ENCODE peak calls at places on chromosomes 6 and 20, in four cellular contexts. Q is neuronal stem cell; Y is CD8-positive, alpha-beta T cell; F is uterus. A is an unnamed sample. For H3K4me1 and H3K9me3, the result is how much of the 10 kb centered on the place peaks cover.

GRCh38 chr20:22796465-22797077 is 212.2 kb upstream of the FOXA2 start:
- DNase-seq in F (no peak), Q (no peak), Y (no peak), A (no peak)

GRCh38 chr20:10561302-10561701 is 112.5 kb downstream of the JAG1 start:
- DNase-seq in Q (no peak), Y (no peak), F (no peak), A (no peak)

GRCh38 chr20:39164642-39165041 is 202.5 kb downstream of the DHX35 start:
- DNase-seq in F (no peak), Q (no peak), Y (no peak), A (no peak)

GRCh38 chr6:159106627-159107241 is 61.9 kb upstream of the TAGAP start:
- DNase-seq in Q (peak), F (peak), Y (peak), A (peak)

GRCh38 chr6:51462896-51463679 is 624.3 kb downstream of the PKHD1 start:
- DNase-seq in Q (no peak), Y (no peak), F (no peak), A (no peak)

GRCh38 chr6:45445749-45446454 is 68.2 kb upstream of the SUPT3H start:
- DNase-seq in F (peak), Y (no peak), Q (peak), A (peak)

GRCh38 chr20:61809006-61809770 is 256.5 kb downstream of the TAF4 start:
- DNase-seq in Q (no peak), F (no peak), Y (no peak), A (no peak)

GRCh38 chr20:13749811-13750210 is 34.9 kb downstream of the ESF1 start:
- DNase-seq in F (no peak), Q (no peak), Y (no peak), A (no peak)

GRCh38 chr6:159535629-159536028 is 157.4 kb downstream of the SOD2 start:
- DNase-seq in Q (no peak), F (no peak), Y (no peak), A (no peak)

GRCh38 chr6:150662814-150663213 is 63.1 kb downstream of the PLEKHG1 start:
- DNase-seq in Q (no peak), Y (no peak), F (no peak), A (no peak)

GRCh38 chr20:50747275-50747674 is 15.9 kb downstream of the PARD6B start:
- DNase-seq in Q (no peak), F (no peak), Y (no peak), A (no peak)

GRCh38 chr6:45505470-45505869 is 127.7 kb upstream of the SUPT3H start:
- DNase-seq in Y (no peak), Q (no peak), F (no peak), A (no peak)

GRCh38 chr6:18136260-18136659 is 13.8 kb upstream of the NHLRC1 start:
- DNase-seq in F (no peak), Y (no peak), Q (no peak), A (no peak)

DNA sequence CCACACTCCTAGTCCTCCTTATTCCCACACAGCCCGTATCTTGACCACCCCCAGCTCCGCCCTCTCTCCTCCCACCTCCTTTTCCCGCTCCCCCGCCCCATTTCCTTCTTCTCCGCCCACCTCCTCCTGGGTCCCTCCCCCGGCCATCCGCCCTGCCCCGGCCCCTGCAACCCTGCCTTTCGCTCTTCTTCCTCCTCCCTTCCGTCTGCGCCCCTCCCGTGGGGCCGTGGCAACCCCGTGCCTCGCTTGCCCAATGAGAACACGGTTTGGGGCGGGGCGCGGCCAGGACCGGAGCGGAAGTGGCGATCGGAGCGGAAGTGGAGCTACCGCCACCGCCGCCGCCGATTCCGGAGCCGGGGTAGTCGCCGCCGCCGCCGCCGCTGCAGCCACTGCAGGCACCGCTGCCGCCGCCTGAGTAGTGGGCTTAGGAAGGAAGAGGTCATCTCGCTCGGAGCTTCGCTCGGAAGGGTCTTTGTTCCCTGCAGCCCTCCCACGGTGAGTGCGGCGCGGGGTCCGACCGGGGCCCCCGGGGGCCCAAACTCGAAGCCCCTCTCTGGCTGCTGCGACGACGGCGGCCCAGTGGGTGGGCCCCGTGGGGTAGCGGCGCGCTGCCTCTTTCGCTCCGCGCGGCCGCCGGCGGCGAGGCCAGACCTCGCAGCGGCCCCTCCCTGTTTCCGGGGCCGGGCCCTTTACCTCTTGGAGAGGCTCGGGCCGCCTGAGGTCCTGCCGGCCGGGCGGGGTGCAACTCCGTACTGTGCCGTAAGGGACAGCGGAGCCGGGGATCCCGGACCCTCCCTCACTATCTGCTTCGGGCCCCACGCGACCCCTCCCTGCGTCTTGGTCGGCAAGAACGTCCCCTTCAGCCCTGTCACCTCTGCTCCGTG is at the start of gene YWHAB:
- DNase-seq in Y (peak), F (peak), Q (peak), A (peak)
- H3K4me1 ChIP-seq in Y (under half), F (under half), Q (under half), A (under half)

DNA sequence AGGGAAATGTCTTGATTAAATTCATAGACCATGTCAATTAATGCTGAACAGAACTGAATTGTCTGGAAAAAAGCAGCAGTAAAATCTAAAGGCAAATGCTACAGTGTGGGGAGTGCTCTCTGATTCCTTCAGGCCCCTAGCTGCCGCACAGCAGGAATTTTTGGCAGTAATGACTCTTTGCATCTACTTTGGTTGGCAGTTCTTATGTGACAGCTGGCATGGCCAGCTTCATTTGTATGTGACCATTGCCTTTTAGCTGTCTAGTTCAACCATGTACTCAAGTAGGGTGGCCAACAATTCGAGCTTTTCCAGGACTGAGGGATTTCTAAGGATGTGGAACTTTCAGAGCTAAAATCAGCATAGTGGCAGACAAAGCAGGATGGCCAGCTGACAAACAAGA is 499.1 kb upstream of the MAN1A1 start:
- DNase-seq in Q (no peak), F (no peak), Y (no peak), A (no peak)
- H3K4me3 ChIP-seq in Q (no peak), F (no peak), Y (no peak), A (no peak)

DNA sequence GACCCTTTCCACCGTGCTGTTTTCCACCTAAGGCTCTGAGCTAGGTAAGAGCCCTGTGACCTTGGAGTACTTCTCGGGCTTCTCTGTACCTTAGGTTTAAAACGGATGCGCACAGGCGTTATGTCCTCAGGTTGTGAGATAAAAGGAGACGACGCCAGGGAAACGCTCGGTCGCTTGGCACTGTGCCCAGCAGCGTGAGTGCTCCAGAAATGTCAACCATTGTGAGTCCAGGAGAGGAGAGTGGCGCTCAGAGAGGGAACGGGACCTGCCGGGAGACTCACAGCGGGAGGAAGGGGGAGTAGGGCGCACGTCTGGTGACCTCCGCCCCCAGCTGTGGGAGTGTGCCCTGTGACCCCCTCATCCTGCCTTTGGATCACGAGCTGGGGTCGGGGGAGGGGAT is 33.8 kb upstream of the SCRT2 start:
- DNase-seq in Y (no peak), F (no peak), Q (no peak), A (no peak)
- H3K9me3 ChIP-seq in Y (under half), F (under half), Q (under half), A (under half)

DNA sequence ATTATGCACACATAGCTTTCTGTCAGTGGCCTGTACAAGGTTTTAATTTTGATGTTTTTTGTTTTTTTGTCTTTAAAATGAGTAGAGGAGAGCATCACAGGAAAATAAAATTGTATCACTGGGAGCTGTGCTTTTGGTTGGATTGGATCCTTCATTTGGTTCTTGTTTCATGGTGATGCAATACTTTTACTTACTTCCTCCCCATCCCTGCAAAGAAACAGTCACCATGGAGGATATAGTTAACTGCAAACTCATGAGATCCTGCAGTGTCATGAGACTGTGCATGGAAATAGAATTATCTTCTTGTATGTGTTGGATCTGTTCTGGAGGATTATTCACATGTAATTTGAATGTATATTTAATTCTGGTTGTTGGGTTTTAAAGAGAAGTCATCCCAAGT is 122.3 kb downstream of the JARID2 start:
- DNase-seq in F (no peak), Q (no peak), Y (no peak), A (no peak)
- H3K4me1 ChIP-seq in F (under half), Q (under half), Y (under half), A (under half)